ENCODE peak calls at places on chromosomes 6 and 20, in six cellular contexts. C is cardiac muscle cell, U is GM12865, Y is cardiac fibroblast, D is ovary, Q is astrocyte of the spinal cord. N is an unnamed sample.
A peak's percentile ranks its signal among the peaks of the same experiment; 100 is the strongest.

GRCh38 chr6:69973138-69973537 is 106.8 kb downstream of the COL19A1 start:
- DNase-seq in C (no peak), D (no peak), Y (no peak), Q (no peak), U (no peak), N (no peak)

GRCh38 chr20:17771206-17772004 is 71.6 kb downstream of the BANF2 start:
- DNase-seq in U (no peak), Q (no peak), C (peak; percentile 5), Y (no peak), D (no peak), N (no peak)

GRCh38 chr20:57627972-57628650 is 7.9 kb upstream of the ZBP1 start:
- DNase-seq in D (peak; percentile 26), U (peak; percentile 26), C (no peak), Y (peak; percentile 86), Q (peak; percentile 41), N (peak; percentile 50)

GRCh38 chr20:50592282-50593004 is 82.3 kb downstream of the PTPN1 start:
- DNase-seq in D (peak; percentile 64), U (no peak), Q (no peak), Y (no peak), C (no peak), N (no peak)

GRCh38 chr20:42641886-42642285 is 547.8 kb downstream of the PTPRT start:
- DNase-seq in Y (no peak), U (no peak), C (no peak), Q (no peak), D (no peak), N (no peak)

GRCh38 chr20:53774487-53775203 is 181.0 kb upstream of the ZNF217 start:
- DNase-seq in U (no peak), D (no peak), Q (peak; percentile 78), C (no peak), Y (peak; percentile 87), N (no peak)

GRCh38 chr6:16333580-16333979 is 95.2 kb downstream of the GMPR start:
- DNase-seq in Y (peak; percentile 56), D (no peak), U (no peak), Q (peak; percentile 64), C (no peak), N (peak; percentile 27)

GRCh38 chr6:125519367-125519766 is 217.6 kb upstream of the HDDC2 start:
- DNase-seq in U (no peak), Y (no peak), C (no peak), Q (peak; percentile 61), D (no peak), N (no peak)

DNA sequence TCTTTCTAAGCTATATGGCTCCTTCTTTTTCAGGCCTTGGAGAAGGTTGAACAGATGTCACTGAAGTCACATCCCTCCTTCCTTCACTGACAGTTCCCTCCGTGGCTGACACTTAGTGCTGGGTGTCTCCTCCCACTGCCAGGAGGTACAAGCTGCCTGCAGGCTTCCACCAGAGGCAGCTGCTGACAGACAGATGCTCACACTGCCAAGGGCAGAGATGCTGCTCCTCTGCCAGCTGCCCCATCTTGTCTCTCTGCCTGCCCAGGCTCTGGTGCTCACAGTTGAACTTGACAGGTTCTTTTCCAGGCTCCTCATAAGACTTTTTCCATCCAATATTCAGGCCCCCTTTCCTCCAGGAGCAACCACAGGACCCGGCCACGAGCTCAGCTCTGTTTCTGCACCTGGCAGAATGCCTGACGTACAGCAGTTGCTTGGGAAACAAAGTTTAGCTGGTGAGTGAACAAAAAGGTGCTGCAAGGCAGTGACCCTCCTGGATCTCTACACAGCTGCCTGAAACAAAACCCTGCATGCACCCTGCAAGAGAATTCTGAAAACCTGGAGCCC is 79.8 kb downstream of the PSMB1 start:
- DNase-seq in C (no peak), Y (no peak), U (no peak), Q (no peak), D (no peak), N (no peak)
- H3K4me3 ChIP-seq in C (no peak overlapping the region), Y (no peak overlapping the region), U (no peak overlapping the region), Q (no peak overlapping the region), D (no peak overlapping the region), N (no peak overlapping the region)

GRCh38 chr20:3146732-3147341 is 12.8 kb downstream of the FASTKD5 start:
- DNase-seq in D (no peak), U (no peak), Y (no peak), Q (no peak), C (no peak), N (no peak)
- H3K4me3 ChIP-seq in D (no peak overlapping the region), U (no peak overlapping the region), Y (no peak overlapping the region), Q (no peak overlapping the region), C (no peak overlapping the region), N (no peak overlapping the region)

GRCh38 chr6:131949909-131950766 is 1.0 kb downstream of the CCN2 start:
- DNase-seq in U (no peak), D (peak; percentile 79), C (peak; percentile 88), Q (peak; percentile 92), Y (peak; percentile 96), N (peak; percentile 71)
- H3K4me3 ChIP-seq in U (no peak overlapping the region), D (peak overlapping the region; percentile 80), C (peak overlapping the region; percentile 96), Q (peak overlapping the region; percentile 83), Y (peak overlapping the region; percentile 82), N (peak overlapping the region; percentile 62)

DNA sequence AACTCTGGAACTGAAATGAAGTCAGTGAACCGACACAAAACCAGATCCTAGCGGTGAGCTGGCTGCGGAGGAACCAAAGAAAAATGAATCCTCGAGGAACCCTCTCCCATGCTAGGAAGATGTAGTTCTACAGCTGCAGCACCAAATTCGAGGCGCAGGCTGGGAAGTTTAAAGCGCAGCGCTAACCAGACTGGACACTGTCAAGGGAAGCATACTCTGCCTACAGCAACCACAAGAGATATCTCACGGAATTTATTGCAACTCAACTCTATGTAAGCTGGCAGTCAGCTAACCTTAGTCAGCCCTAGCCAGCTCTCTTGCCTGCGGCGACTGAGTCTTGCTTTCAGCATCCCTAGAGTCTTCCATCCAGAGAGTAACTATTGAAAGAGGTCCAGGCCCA is 3.7 kb upstream of the HTR1B start:
- DNase-seq in Y (peak; percentile 38), D (peak; percentile 14), Q (peak; percentile 38), C (peak; percentile 10), U (no peak), N (no peak)
- H3K4me3 ChIP-seq in Y (peak overlapping the region; percentile 54), D (no peak overlapping the region), Q (peak overlapping the region; percentile 63), C (peak overlapping the region; percentile 53), U (peak overlapping the region; percentile 80), N (no peak overlapping the region)

GRCh38 chr20:63497138-63497945 is 1.5 kb downstream of the EEF1A2 start:
- DNase-seq in Q (no peak), D (no peak), Y (no peak), C (no peak), U (no peak), N (no peak)

GRCh38 chr20:63499333-63499969 is 568 bp upstream of the EEF1A2 start:
- DNase-seq in U (no peak), C (peak; percentile 62), D (no peak), Y (no peak), Q (no peak), N (no peak)

GRCh38 chr20:63498950-63499332 is at the start of gene EEF1A2:
- DNase-seq in Q (no peak), D (no peak), Y (no peak), C (peak; percentile 83), U (no peak), N (no peak)

GRCh38 chr20:63496404-63497120 is 2.3 kb downstream of the EEF1A2 start:
- DNase-seq in C (no peak), D (no peak), Q (no peak), Y (no peak), U (no peak), N (no peak)

GRCh38 chr20:63497946-63498935 is 642 bp downstream of the EEF1A2 start:
- DNase-seq in Q (no peak), D (no peak), U (no peak), Y (no peak), C (peak; percentile 69), N (no peak)
- H3K4me3 ChIP-seq in Q (no peak overlapping the region), D (no peak overlapping the region), U (no peak overlapping the region), Y (no peak overlapping the region), C (peak overlapping the region; percentile 92), N (peak overlapping the region; percentile 50)

GRCh38 chr20:31594558-31595379 is 10.3 kb upstream of the ID1 start:
- DNase-seq in D (no peak), Q (peak; percentile 45), Y (peak; percentile 40), U (no peak), C (no peak), N (no peak)

GRCh38 chr20:31597483-31597858 is 7.6 kb upstream of the ID1 start:
- DNase-seq in U (no peak), C (no peak), Y (no peak), Q (no peak), D (no peak), N (no peak)

GRCh38 chr20:31595380-31595653 is 9.8 kb upstream of the ID1 start:
- DNase-seq in Q (no peak), Y (no peak), C (no peak), U (no peak), D (no peak), N (no peak)

GRCh38 chr20:31596831-31597482 is 8.1 kb upstream of the ID1 start:
- DNase-seq in Y (no peak), Q (no peak), U (no peak), C (no peak), D (no peak), N (no peak)

GRCh38 chr20:31595654-31596411 is 9.3 kb upstream of the ID1 start:
- DNase-seq in Y (peak; percentile 99), U (no peak), C (peak; percentile 55), D (peak; percentile 89), Q (peak; percentile 84), N (peak; percentile 96)
- H3K4me3 ChIP-seq in Y (no peak overlapping the region), U (no peak overlapping the region), C (no peak overlapping the region), D (no peak overlapping the region), Q (no peak overlapping the region), N (no peak overlapping the region)

GRCh38 chr20:38162878-38163875 is 1.9 kb downstream of the TGM2 start:
- DNase-seq in D (no peak), C (no peak), Q (no peak), U (no peak), Y (no peak), N (no peak)
- H3K4me3 ChIP-seq in D (no peak overlapping the region), C (no peak overlapping the region), Q (peak overlapping the region; percentile 44), U (no peak overlapping the region), Y (no peak overlapping the region), N (no peak overlapping the region)

GRCh38 chr6:139747154-139747553 is 372.7 kb upstream of the CITED2 start:
- DNase-seq in U (no peak), Q (no peak), C (no peak), D (no peak), Y (no peak), N (no peak)

GRCh38 chr6:139744038-139744437 is 369.6 kb upstream of the CITED2 start:
- DNase-seq in U (no peak), Q (no peak), C (no peak), D (no peak), Y (no peak), N (no peak)

GRCh38 chr6:139744891-139745290 is 370.4 kb upstream of the CITED2 start:
- DNase-seq in D (no peak), Y (no peak), C (no peak), U (no peak), Q (no peak), N (no peak)

GRCh38 chr6:139742671-139743070 is 368.2 kb upstream of the CITED2 start:
- DNase-seq in U (no peak), D (no peak), C (no peak), Q (no peak), Y (no peak), N (no peak)

DNA sequence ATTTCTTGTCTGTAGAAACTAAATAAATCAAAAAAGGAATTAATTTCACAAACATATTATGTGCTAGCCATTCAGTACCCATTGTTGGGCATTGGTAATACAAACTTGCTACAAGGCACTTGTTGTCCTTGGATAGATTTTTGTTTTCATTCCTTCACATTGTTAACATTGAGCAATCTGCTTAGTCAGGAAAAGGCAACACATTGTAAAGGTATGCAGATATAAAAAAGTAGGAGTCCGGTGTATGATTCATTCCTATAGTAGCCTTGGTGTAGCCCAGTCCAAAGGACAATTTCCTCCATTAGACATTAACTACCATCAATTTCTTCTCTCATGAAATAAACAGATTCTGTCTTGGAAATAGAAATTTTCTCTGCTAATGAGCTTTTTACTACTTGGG is 369.2 kb upstream of the CITED2 start:
- DNase-seq in U (no peak), Y (peak; percentile 92), C (no peak), D (no peak), Q (peak; percentile 93), N (peak; percentile 92)
- H3K4me3 ChIP-seq in U (no peak overlapping the region), Y (no peak overlapping the region), C (no peak overlapping the region), D (no peak overlapping the region), Q (no peak overlapping the region), N (no peak overlapping the region)

N was measured in small intestine.